ENCODE peak calls at places on chromosomes 2 and 18, in eight cellular contexts. One of them, this sample, is unnamed.

GRCh38 chr18:55585586-55586521 is 2.1 kb downstream of the TCF4 start:
- DNase-seq in endodermal cell: peak; percentile 66
- DNase-seq in glomerular endothelial cell: no peak
- DNase-seq in EH: peak; percentile 51
- DNase-seq in GDM1: no peak
- DNase-seq in activated CD8-positive, alpha-beta memory T cell treated with anti-CD3 and anti-CD28 coated beads for 1 hour: no peak
- DNase-seq in ovary: no peak
- DNase-seq in cardiac muscle cell: no peak
- DNase-seq in this sample: peak; percentile 27

GRCh38 chr2:97748397-97748796 is 35.0 kb downstream of the ZAP70 start:
- DNase-seq in GDM1: peak; percentile 71
- DNase-seq in glomerular endothelial cell: no peak
- DNase-seq in ovary: no peak
- DNase-seq in cardiac muscle cell: peak; percentile 71
- DNase-seq in activated CD8-positive, alpha-beta memory T cell treated with anti-CD3 and anti-CD28 coated beads for 1 hour: peak; percentile 55
- DNase-seq in endodermal cell: peak; percentile 93
- DNase-seq in EH: peak; percentile 4
- DNase-seq in this sample: peak; percentile 49

GRCh38 chr2:202039278-202040100 is 5.8 kb downstream of the FZD7 start:
- DNase-seq in ovary: no peak
- DNase-seq in cardiac muscle cell: peak; percentile 28
- DNase-seq in glomerular endothelial cell: no peak
- DNase-seq in EH: peak; percentile 28
- DNase-seq in endodermal cell: peak; percentile 84
- DNase-seq in GDM1: no peak
- DNase-seq in activated CD8-positive, alpha-beta memory T cell treated with anti-CD3 and anti-CD28 coated beads for 1 hour: no peak
- DNase-seq in this sample: no peak

GRCh38 chr18:10215444-10215843 is 239.0 kb upstream of the APCDD1 start:
- DNase-seq in endodermal cell: no peak
- DNase-seq in ovary: no peak
- DNase-seq in GDM1: no peak
- DNase-seq in glomerular endothelial cell: no peak
- DNase-seq in cardiac muscle cell: no peak
- DNase-seq in EH: no peak
- DNase-seq in activated CD8-positive, alpha-beta memory T cell treated with anti-CD3 and anti-CD28 coated beads for 1 hour: no peak
- DNase-seq in this sample: no peak

GRCh38 chr2:55364189-55365055 is 55.2 kb downstream of the CCDC88A start:
- DNase-seq in GDM1: no peak
- DNase-seq in cardiac muscle cell: no peak
- DNase-seq in EH: peak; percentile 96
- DNase-seq in ovary: no peak
- DNase-seq in glomerular endothelial cell: peak; percentile 75
- DNase-seq in endodermal cell: no peak
- DNase-seq in activated CD8-positive, alpha-beta memory T cell treated with anti-CD3 and anti-CD28 coated beads for 1 hour: no peak
- DNase-seq in this sample: peak; percentile 46

GRCh38 chr2:48954311-48954710 is 198.8 kb upstream of the LHCGR start:
- DNase-seq in EH: no peak
- DNase-seq in glomerular endothelial cell: no peak
- DNase-seq in cardiac muscle cell: no peak
- DNase-seq in endodermal cell: no peak
- DNase-seq in activated CD8-positive, alpha-beta memory T cell treated with anti-CD3 and anti-CD28 coated beads for 1 hour: no peak
- DNase-seq in GDM1: no peak
- DNase-seq in ovary: no peak
- DNase-seq in this sample: no peak

GRCh38 chr2:196259507-196260481 is 88.4 kb upstream of the STK17B start:
- DNase-seq in cardiac muscle cell: peak; percentile 28
- DNase-seq in glomerular endothelial cell: no peak
- DNase-seq in endodermal cell: no peak
- DNase-seq in GDM1: no peak
- DNase-seq in ovary: no peak
- DNase-seq in activated CD8-positive, alpha-beta memory T cell treated with anti-CD3 and anti-CD28 coated beads for 1 hour: no peak
- DNase-seq in EH: peak; percentile 89
- DNase-seq in this sample: no peak

GRCh38 chr2:119426801-119427395 is 4.8 kb upstream of the TMEM37 start:
- DNase-seq in endodermal cell: peak; percentile 62
- DNase-seq in glomerular endothelial cell: no peak
- DNase-seq in EH: no peak
- DNase-seq in ovary: peak; percentile 92
- DNase-seq in activated CD8-positive, alpha-beta memory T cell treated with anti-CD3 and anti-CD28 coated beads for 1 hour: no peak
- DNase-seq in cardiac muscle cell: no peak
- DNase-seq in GDM1: no peak
- DNase-seq in this sample: no peak

GRCh38 chr2:237774811-237775553 is 23.6 kb upstream of the RBM44 start:
- DNase-seq in activated CD8-positive, alpha-beta memory T cell treated with anti-CD3 and anti-CD28 coated beads for 1 hour: peak; percentile 11
- DNase-seq in ovary: no peak
- DNase-seq in glomerular endothelial cell: peak; percentile 31
- DNase-seq in endodermal cell: peak; percentile 90
- DNase-seq in cardiac muscle cell: peak; percentile 64
- DNase-seq in GDM1: peak; percentile 12
- DNase-seq in EH: peak; percentile 62
- DNase-seq in this sample: no peak

GRCh38 chr2:48779019-48779418 is 23.5 kb upstream of the LHCGR start:
- DNase-seq in activated CD8-positive, alpha-beta memory T cell treated with anti-CD3 and anti-CD28 coated beads for 1 hour: no peak
- DNase-seq in GDM1: no peak
- DNase-seq in ovary: no peak
- DNase-seq in glomerular endothelial cell: no peak
- DNase-seq in endodermal cell: no peak
- DNase-seq in cardiac muscle cell: no peak
- DNase-seq in EH: no peak
- DNase-seq in this sample: no peak

GRCh38 chr2:234422895-234423505 is 73.9 kb downstream of the ARL4C start:
- DNase-seq in ovary: no peak
- DNase-seq in cardiac muscle cell: no peak
- DNase-seq in EH: no peak
- DNase-seq in GDM1: no peak
- DNase-seq in activated CD8-positive, alpha-beta memory T cell treated with anti-CD3 and anti-CD28 coated beads for 1 hour: peak; percentile 28
- DNase-seq in glomerular endothelial cell: no peak
- DNase-seq in endodermal cell: no peak
- DNase-seq in this sample: no peak

GRCh38 chr18:27750014-27750413 is 426.9 kb downstream of the CDH2 start:
- DNase-seq in EH: peak; percentile 83
- DNase-seq in activated CD8-positive, alpha-beta memory T cell treated with anti-CD3 and anti-CD28 coated beads for 1 hour: no peak
- DNase-seq in cardiac muscle cell: peak; percentile 86
- DNase-seq in glomerular endothelial cell: peak; percentile 18
- DNase-seq in GDM1: peak; percentile 16
- DNase-seq in endodermal cell: peak; percentile 92
- DNase-seq in ovary: no peak
- DNase-seq in this sample: no peak

GRCh38 chr18:26976206-26976605 is 110.7 kb upstream of the AQP4 start:
- DNase-seq in glomerular endothelial cell: no peak
- DNase-seq in GDM1: no peak
- DNase-seq in ovary: no peak
- DNase-seq in endodermal cell: no peak
- DNase-seq in EH: no peak
- DNase-seq in activated CD8-positive, alpha-beta memory T cell treated with anti-CD3 and anti-CD28 coated beads for 1 hour: no peak
- DNase-seq in cardiac muscle cell: no peak
- DNase-seq in this sample: no peak

GRCh38 chr2:102366406-102367112 is 11.0 kb downstream of the IL18R1 start:
- DNase-seq in GDM1: no peak
- DNase-seq in glomerular endothelial cell: no peak
- DNase-seq in activated CD8-positive, alpha-beta memory T cell treated with anti-CD3 and anti-CD28 coated beads for 1 hour: no peak
- DNase-seq in endodermal cell: no peak
- DNase-seq in EH: no peak
- DNase-seq in cardiac muscle cell: no peak
- DNase-seq in ovary: no peak
- DNase-seq in this sample: no peak

GRCh38 chr18:42330296-42330695 is 375.3 kb downstream of the PIK3C3 start:
- DNase-seq in activated CD8-positive, alpha-beta memory T cell treated with anti-CD3 and anti-CD28 coated beads for 1 hour: no peak
- DNase-seq in cardiac muscle cell: no peak
- DNase-seq in glomerular endothelial cell: no peak
- DNase-seq in endodermal cell: no peak
- DNase-seq in GDM1: no peak
- DNase-seq in ovary: no peak
- DNase-seq in EH: peak; percentile 1
- DNase-seq in this sample: no peak

GRCh38 chr18:21341141-21341540 is 99.1 kb downstream of the GREB1L start:
- DNase-seq in cardiac muscle cell: no peak
- DNase-seq in glomerular endothelial cell: no peak
- DNase-seq in endodermal cell: no peak
- DNase-seq in activated CD8-positive, alpha-beta memory T cell treated with anti-CD3 and anti-CD28 coated beads for 1 hour: no peak
- DNase-seq in GDM1: no peak
- DNase-seq in ovary: no peak
- DNase-seq in EH: peak; percentile 16
- DNase-seq in this sample: no peak

GRCh38 chr18:10081477-10081876 is 167.7 kb downstream of the VAPA start:
- DNase-seq in EH: peak; percentile 27
- DNase-seq in ovary: no peak
- DNase-seq in endodermal cell: no peak
- DNase-seq in cardiac muscle cell: peak; percentile 47
- DNase-seq in glomerular endothelial cell: no peak
- DNase-seq in activated CD8-positive, alpha-beta memory T cell treated with anti-CD3 and anti-CD28 coated beads for 1 hour: no peak
- DNase-seq in GDM1: no peak
- DNase-seq in this sample: no peak

GRCh38 chr18:73462092-73462491 is 594.3 kb upstream of the NETO1 start:
- DNase-seq in EH: peak; percentile 84
- DNase-seq in ovary: no peak
- DNase-seq in glomerular endothelial cell: peak; percentile 34
- DNase-seq in GDM1: no peak
- DNase-seq in endodermal cell: no peak
- DNase-seq in activated CD8-positive, alpha-beta memory T cell treated with anti-CD3 and anti-CD28 coated beads for 1 hour: no peak
- DNase-seq in cardiac muscle cell: no peak
- DNase-seq in this sample: no peak

GRCh38 chr2:10446631-10447030 is 1.5 kb downstream of the ODC1 start:
- DNase-seq in EH: no peak
- DNase-seq in glomerular endothelial cell: no peak
- DNase-seq in activated CD8-positive, alpha-beta memory T cell treated with anti-CD3 and anti-CD28 coated beads for 1 hour: no peak
- DNase-seq in ovary: no peak
- DNase-seq in cardiac muscle cell: no peak
- DNase-seq in endodermal cell: no peak
- DNase-seq in GDM1: no peak
- DNase-seq in this sample: no peak

GRCh38 chr18:45541421-45541820 is 73.9 kb upstream of the SLC14A2 start:
- DNase-seq in glomerular endothelial cell: no peak
- DNase-seq in GDM1: no peak
- DNase-seq in endodermal cell: no peak
- DNase-seq in activated CD8-positive, alpha-beta memory T cell treated with anti-CD3 and anti-CD28 coated beads for 1 hour: no peak
- DNase-seq in cardiac muscle cell: no peak
- DNase-seq in ovary: no peak
- DNase-seq in EH: no peak
- DNase-seq in this sample: no peak

This sample was measured in heart left ventricle.